ENCODE peak calls at places on chromosomes 2 and 18, in four cellular contexts. L is AG09309, H is hepatic stellate cell, Q is head of caudate nucleus. E is an unnamed sample.
A peak's percentile ranks its signal among the peaks of the same experiment; 100 is the strongest.

GRCh38 chr2:190451561-190452176 is 43.5 kb downstream of the MFSD6 start:
- DNase-seq in L (no peak), H (no peak), Q (no peak), E (no peak)

GRCh38 chr2:238722883-238723282 is 125.0 kb upstream of the TWIST2 start:
- DNase-seq in Q (no peak), L (no peak), H (no peak), E (no peak)

GRCh38 chr2:232328038-232328435 is 50.5 kb upstream of the ALPP start:
- DNase-seq in H (no peak), Q (no peak), L (no peak), E (no peak)

GRCh38 chr2:33333433-33333832 is 143.0 kb upstream of the RASGRP3 start:
- DNase-seq in H (no peak), Q (no peak), L (no peak), E (no peak)

GRCh38 chr2:239250216-239251071 is 150.4 kb downstream of the HDAC4 start:
- DNase-seq in H (no peak), Q (no peak), L (no peak), E (no peak)

GRCh38 chr2:196165016-196165415 is 6.4 kb downstream of the STK17B start:
- DNase-seq in H (no peak), L (no peak), Q (no peak), E (no peak)

GRCh38 chr18:57352761-57353136 is 392 bp downstream of the ST8SIA3 start:
- DNase-seq in L (no peak), Q (peak; percentile 63), H (no peak), E (no peak)

GRCh38 chr2:134375935-134376334 is 122.1 kb downstream of the MGAT5 start:
- DNase-seq in L (peak; percentile 52), Q (peak; percentile 77), H (peak; percentile 71), E (peak; percentile 41)

GRCh38 chr18:9348766-9349165 is 14.2 kb downstream of the TWSG1 start:
- DNase-seq in Q (no peak), H (no peak), L (no peak), E (no peak)

GRCh38 chr18:66168834-66169233 is 418.0 kb downstream of the CDH7 start:
- DNase-seq in H (no peak), Q (no peak), L (no peak), E (no peak)

GRCh38 chr2:112836695-112837117 is at the start of gene IL1B:
- DNase-seq in H (peak; percentile 44), Q (no peak), L (peak; percentile 88), E (no peak)

GRCh38 chr2:207766697-207767460 is 2.8 kb downstream of the FZD5 start:
- DNase-seq in L (no peak), H (no peak), Q (peak; percentile 43), E (no peak)

GRCh38 chr18:9971313-9971920 is 57.6 kb downstream of the VAPA start:
- DNase-seq in Q (peak; percentile 90), H (peak; percentile 61), L (peak; percentile 50), E (no peak)

GRCh38 chr2:48165066-48165753 is 258.9 kb upstream of the FBXO11 start:
- DNase-seq in L (no peak), H (no peak), Q (no peak), E (no peak)

GRCh38 chr2:56325661-56326345 is 142.0 kb downstream of the CCDC85A start:
- DNase-seq in L (no peak), Q (no peak), H (no peak), E (no peak)

GRCh38 chr18:58604301-58604700 is 24.6 kb downstream of the ALPK2 start:
- DNase-seq in Q (no peak), H (no peak), L (no peak), E (no peak)

GRCh38 chr18:21915546-21915945 is 175.0 kb downstream of the MIB1 start:
- DNase-seq in H (no peak), L (no peak), Q (no peak), E (no peak)

E was measured in substantia nigra.